ENCODE peak calls at places on chromosomes 1 and 21, in six cellular contexts. One of them, this sample, is unnamed.

GRCh38 chr1:118290571-118290970 is 105.5 kb upstream of the SPAG17 start:
- DNase-seq in heart left ventricle: no peak
- DNase-seq in IMR-90: no peak
- DNase-seq in fibroblast of lung: no peak
- DNase-seq in CD8-positive, alpha-beta memory T cell: no peak
- DNase-seq in psoas muscle: peak; percentile 53
- DNase-seq in this sample: no peak

GRCh38 chr1:162056043-162056442 is 13.4 kb upstream of the NOS1AP start:
- DNase-seq in heart left ventricle: peak; percentile 56
- DNase-seq in IMR-90: peak; percentile 67
- DNase-seq in fibroblast of lung: peak; percentile 56
- DNase-seq in CD8-positive, alpha-beta memory T cell: peak; percentile 14
- DNase-seq in psoas muscle: peak; percentile 40
- DNase-seq in this sample: peak; percentile 65

GRCh38 chr1:55640708-55641473 is 425.7 kb upstream of the USP24 start:
- DNase-seq in heart left ventricle: peak; percentile 76
- DNase-seq in IMR-90: no peak
- DNase-seq in fibroblast of lung: no peak
- DNase-seq in CD8-positive, alpha-beta memory T cell: peak; percentile 10
- DNase-seq in psoas muscle: peak; percentile 69
- DNase-seq in this sample: no peak

GRCh38 chr21:41928621-41929220 is 25.1 kb downstream of the C2CD2 start:
- DNase-seq in heart left ventricle: no peak
- DNase-seq in IMR-90: no peak
- DNase-seq in fibroblast of lung: no peak
- DNase-seq in CD8-positive, alpha-beta memory T cell: no peak
- DNase-seq in psoas muscle: no peak
- DNase-seq in this sample: no peak

GRCh38 chr1:172966844-172967540 is 83.7 kb downstream of the TNFSF18 start:
- DNase-seq in heart left ventricle: no peak
- DNase-seq in IMR-90: peak; percentile 64
- DNase-seq in fibroblast of lung: peak; percentile 60
- DNase-seq in CD8-positive, alpha-beta memory T cell: no peak
- DNase-seq in psoas muscle: no peak
- DNase-seq in this sample: no peak

GRCh38 chr1:5329068-5329739 is 663.0 kb downstream of the NPHP4 start:
- DNase-seq in heart left ventricle: no peak
- DNase-seq in IMR-90: no peak
- DNase-seq in fibroblast of lung: no peak
- DNase-seq in CD8-positive, alpha-beta memory T cell: peak; percentile 8
- DNase-seq in psoas muscle: no peak
- DNase-seq in this sample: no peak

GRCh38 chr1:43930168-43930948 is 3.2 kb upstream of the ARTN start:
- DNase-seq in heart left ventricle: peak; percentile 23
- DNase-seq in IMR-90: no peak
- DNase-seq in fibroblast of lung: no peak
- DNase-seq in CD8-positive, alpha-beta memory T cell: no peak
- DNase-seq in psoas muscle: no peak
- DNase-seq in this sample: no peak

GRCh38 chr1:14598498-14599172 is at the start of gene KAZN:
- DNase-seq in heart left ventricle: no peak
- DNase-seq in IMR-90: no peak
- DNase-seq in fibroblast of lung: no peak
- DNase-seq in CD8-positive, alpha-beta memory T cell: no peak
- DNase-seq in psoas muscle: peak; percentile 33
- DNase-seq in this sample: peak; percentile 27

GRCh38 chr1:240109920-240110685 is 18.4 kb downstream of the FMN2 start:
- DNase-seq in heart left ventricle: no peak
- DNase-seq in IMR-90: no peak
- DNase-seq in fibroblast of lung: peak; percentile 50
- DNase-seq in CD8-positive, alpha-beta memory T cell: no peak
- DNase-seq in psoas muscle: no peak
- DNase-seq in this sample: no peak

GRCh38 chr1:70509996-70510876 is 99.2 kb downstream of the CTH start:
- DNase-seq in heart left ventricle: no peak
- DNase-seq in IMR-90: peak; percentile 95
- DNase-seq in fibroblast of lung: peak; percentile 89
- DNase-seq in CD8-positive, alpha-beta memory T cell: peak; percentile 18
- DNase-seq in psoas muscle: no peak
- DNase-seq in this sample: no peak

DNA sequence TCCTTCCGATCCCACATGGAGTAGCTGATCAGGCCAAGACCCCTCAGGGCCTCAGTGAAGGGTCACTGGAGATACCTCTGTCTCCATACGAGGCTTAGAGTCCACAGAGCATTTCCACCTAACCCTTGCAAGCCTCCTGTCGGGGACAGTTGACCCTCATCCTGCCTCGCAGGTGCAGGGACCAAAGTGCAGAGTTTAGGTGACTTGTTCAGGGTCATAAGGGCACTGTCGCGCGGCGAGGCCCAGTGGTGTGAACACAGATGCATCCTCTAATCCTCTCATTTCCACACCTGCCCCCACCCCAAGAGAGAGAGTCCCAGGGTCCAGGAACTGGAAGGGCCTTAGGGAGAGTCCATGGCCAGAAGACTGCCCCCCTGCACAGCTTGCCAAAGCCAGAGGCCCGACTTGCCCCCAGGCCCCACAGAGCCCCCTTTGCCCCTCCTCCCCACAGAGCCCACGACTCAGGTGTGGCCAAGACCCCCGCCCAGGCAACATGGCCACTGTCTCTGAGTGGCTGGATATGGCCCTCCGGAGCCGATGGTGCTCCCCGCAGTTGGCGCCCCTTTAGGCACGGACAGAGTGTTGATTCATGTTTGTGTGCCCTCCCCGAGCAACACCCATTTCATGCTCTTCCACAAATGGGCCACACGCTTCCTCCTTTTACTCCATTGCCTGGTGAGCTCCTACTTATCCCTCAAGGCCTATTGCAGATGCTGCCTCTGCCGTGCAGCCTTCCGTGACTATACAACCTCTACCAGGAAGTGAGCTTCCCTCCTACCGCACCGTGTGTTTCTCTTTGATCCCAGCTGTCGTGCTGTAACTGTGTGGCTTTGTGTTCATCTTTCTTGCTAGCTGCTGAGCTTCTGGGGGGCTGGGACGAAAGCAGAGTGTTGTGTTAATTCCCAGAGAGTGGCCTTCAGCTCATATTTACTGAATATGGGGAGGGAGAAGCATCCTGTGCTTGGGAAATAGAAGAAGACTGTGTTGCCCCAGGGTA is 1.7 kb downstream of the TRPM2 start:
- DNase-seq in heart left ventricle: no peak
- DNase-seq in IMR-90: no peak
- DNase-seq in fibroblast of lung: no peak
- DNase-seq in CD8-positive, alpha-beta memory T cell: no peak
- DNase-seq in psoas muscle: no peak
- DNase-seq in this sample: no peak
- H3K4me3 ChIP-seq in heart left ventricle: no peak overlapping the region
- H3K4me3 ChIP-seq in IMR-90: no peak overlapping the region
- H3K4me3 ChIP-seq in fibroblast of lung: no peak overlapping the region
- H3K4me3 ChIP-seq in CD8-positive, alpha-beta memory T cell: peak overlapping the region; percentile 34
- H3K4me3 ChIP-seq in psoas muscle: no peak overlapping the region
- H3K4me3 ChIP-seq in this sample: no peak overlapping the region

DNA sequence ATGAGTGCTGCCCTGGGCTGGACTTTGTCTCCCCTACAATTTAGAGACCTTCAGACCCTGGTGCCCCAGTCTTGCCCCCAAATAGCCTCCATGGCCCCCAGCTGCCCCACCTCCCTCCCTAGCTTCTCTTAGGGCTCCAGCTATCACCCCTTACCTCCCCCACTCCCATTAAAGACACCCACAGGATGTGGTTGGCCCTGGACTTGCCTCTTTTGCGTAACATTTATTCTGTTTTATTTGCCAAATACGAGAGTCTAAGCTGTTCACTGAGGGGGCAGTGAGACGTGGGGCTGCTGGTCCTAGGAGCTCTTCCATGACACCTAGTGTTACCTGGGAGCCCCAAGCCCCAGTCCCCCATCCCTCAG is 4.5 kb downstream of the ZC3H12A start:
- DNase-seq in heart left ventricle: no peak
- DNase-seq in IMR-90: peak; percentile 50
- DNase-seq in fibroblast of lung: peak; percentile 54
- DNase-seq in CD8-positive, alpha-beta memory T cell: peak; percentile 68
- DNase-seq in psoas muscle: peak; percentile 12
- DNase-seq in this sample: no peak
- H3K36me3 ChIP-seq in heart left ventricle: peaks cover 50% of the 10 kb centered on the region
- H3K36me3 ChIP-seq in IMR-90: peaks cover 56% of the 10 kb centered on the region
- H3K36me3 ChIP-seq in fibroblast of lung: peaks cover 34% of the 10 kb centered on the region
- H3K36me3 ChIP-seq in CD8-positive, alpha-beta memory T cell: peaks cover 59% of the 10 kb centered on the region
- H3K36me3 ChIP-seq in psoas muscle: peaks cover 9% of the 10 kb centered on the region
- H3K36me3 ChIP-seq in this sample: peaks cover 9% of the 10 kb centered on the region

GRCh38 chr1:234213576-234214128 is 159.6 kb upstream of the COA6 start:
- DNase-seq in heart left ventricle: no peak
- DNase-seq in IMR-90: no peak
- DNase-seq in fibroblast of lung: no peak
- DNase-seq in CD8-positive, alpha-beta memory T cell: no peak
- DNase-seq in psoas muscle: no peak
- DNase-seq in this sample: no peak

GRCh38 chr1:234216116-234216703 is 157.0 kb upstream of the COA6 start:
- DNase-seq in heart left ventricle: no peak
- DNase-seq in IMR-90: no peak
- DNase-seq in fibroblast of lung: no peak
- DNase-seq in CD8-positive, alpha-beta memory T cell: no peak
- DNase-seq in psoas muscle: no peak
- DNase-seq in this sample: no peak

GRCh38 chr1:234212764-234213406 is 160.4 kb upstream of the COA6 start:
- DNase-seq in heart left ventricle: no peak
- DNase-seq in IMR-90: peak; percentile 26
- DNase-seq in fibroblast of lung: peak; percentile 55
- DNase-seq in CD8-positive, alpha-beta memory T cell: peak; percentile 17
- DNase-seq in psoas muscle: no peak
- DNase-seq in this sample: no peak

GRCh38 chr1:234214911-234215892 is 158.1 kb upstream of the COA6 start:
- DNase-seq in heart left ventricle: no peak
- DNase-seq in IMR-90: no peak
- DNase-seq in fibroblast of lung: no peak
- DNase-seq in CD8-positive, alpha-beta memory T cell: no peak
- DNase-seq in psoas muscle: no peak
- DNase-seq in this sample: peak; percentile 79

DNA sequence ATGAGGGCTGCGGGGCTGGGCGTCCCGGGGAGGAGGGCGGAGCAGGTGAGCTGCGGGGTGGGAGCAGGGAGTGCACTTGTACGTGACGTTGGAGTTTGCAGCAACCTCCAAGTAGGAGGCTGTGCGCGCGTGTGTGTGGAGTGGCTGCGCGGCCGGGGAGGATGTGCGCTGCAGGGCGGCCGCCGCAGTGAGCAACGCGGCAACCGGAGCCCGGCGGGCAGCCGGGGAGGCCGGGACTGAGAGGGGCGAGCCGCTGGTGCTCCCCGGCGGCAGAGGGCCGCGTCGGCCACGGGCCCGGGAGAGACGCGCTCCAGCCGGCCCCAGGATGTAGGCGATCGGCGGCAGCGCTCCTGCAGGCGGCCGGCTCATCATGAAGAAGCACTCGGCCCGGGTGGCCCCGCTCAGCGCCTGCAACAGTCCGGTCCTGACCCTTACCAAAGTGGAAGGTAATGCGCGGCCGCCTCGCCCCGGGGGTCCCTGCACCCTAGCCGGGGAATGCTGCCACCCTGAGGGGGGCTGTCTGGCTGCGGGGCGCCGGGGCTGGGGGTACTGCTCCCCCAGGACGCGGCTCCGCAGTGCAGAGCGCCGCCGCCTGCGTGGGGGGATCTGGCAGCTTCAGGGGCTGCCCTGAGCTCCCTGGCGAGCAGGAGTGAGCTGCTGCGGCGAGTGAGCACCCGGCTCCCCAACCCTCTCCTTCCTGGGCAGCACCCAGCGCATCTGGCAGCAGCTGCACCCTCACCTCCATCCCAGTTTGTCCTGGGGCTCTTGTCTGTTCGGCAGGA is 158.9 kb upstream of the COA6 start:
- DNase-seq in heart left ventricle: peak; percentile 36
- DNase-seq in IMR-90: peak; percentile 7
- DNase-seq in fibroblast of lung: peak; percentile 67
- DNase-seq in CD8-positive, alpha-beta memory T cell: peak; percentile 4
- DNase-seq in psoas muscle: peak; percentile 26
- DNase-seq in this sample: peak; percentile 59
- H3K4me3 ChIP-seq in heart left ventricle: peak overlapping the region; percentile 31
- H3K4me3 ChIP-seq in IMR-90: peak overlapping the region; percentile 54
- H3K4me3 ChIP-seq in fibroblast of lung: no peak overlapping the region
- H3K4me3 ChIP-seq in CD8-positive, alpha-beta memory T cell: peak overlapping the region; percentile 6
- H3K4me3 ChIP-seq in psoas muscle: peak overlapping the region; percentile 58
- H3K4me3 ChIP-seq in this sample: peak overlapping the region; percentile 23

DNA sequence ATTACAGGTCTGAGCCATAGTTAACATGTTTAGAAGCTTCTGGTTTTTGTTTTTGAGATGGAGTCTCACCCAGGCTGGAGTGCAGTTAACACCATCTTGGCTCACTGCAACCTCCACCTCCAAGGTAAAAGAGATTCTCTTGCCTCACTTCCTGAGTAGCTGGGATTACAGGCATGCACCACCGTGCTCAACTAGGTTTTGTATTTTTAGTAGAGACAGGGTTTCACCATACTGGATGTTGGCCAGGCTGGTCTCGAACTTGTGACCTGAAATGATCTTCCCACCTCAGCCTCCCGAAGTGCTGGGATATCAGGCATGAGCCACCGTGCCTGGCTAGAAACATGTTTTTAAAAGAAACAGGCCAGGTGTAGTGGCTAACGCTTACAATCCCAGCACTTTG is 10.5 kb downstream of the NDUFS5 start:
- DNase-seq in heart left ventricle: no peak
- DNase-seq in IMR-90: no peak
- DNase-seq in fibroblast of lung: no peak
- DNase-seq in CD8-positive, alpha-beta memory T cell: no peak
- DNase-seq in psoas muscle: no peak
- DNase-seq in this sample: no peak
- H3K36me3 ChIP-seq in heart left ventricle: peaks cover 71% of the 10 kb centered on the region
- H3K36me3 ChIP-seq in IMR-90: peaks cover 38% of the 10 kb centered on the region
- H3K36me3 ChIP-seq in fibroblast of lung: peaks cover 7% of the 10 kb centered on the region
- H3K36me3 ChIP-seq in CD8-positive, alpha-beta memory T cell: peaks cover under 1% of the 10 kb centered on the region
- H3K36me3 ChIP-seq in psoas muscle: peaks cover 10% of the 10 kb centered on the region
- H3K36me3 ChIP-seq in this sample: peaks cover 11% of the 10 kb centered on the region